ENCODE peak calls at places on chromosomes 3 and 15, in ten cellular contexts. A is tibial nerve, H is body of pancreas, M is A549, Z is right lobe of liver, Y is stomach, I is endothelial cell of umbilical vein, B is ovary, P is sigmoid colon, W is heart left ventricle. C is an unnamed sample.

GRCh38 chr3:190432216-190432615 is 17.5 kb downstream of the TMEM207 start:
- DNase-seq in A (no peak), H (no peak), M (no peak), Z (no peak), Y (no peak), I (no peak), B (no peak), P (no peak), W (no peak), C (no peak)

GRCh38 chr3:66383023-66383422 is 117.8 kb downstream of the LRIG1 start:
- DNase-seq in A (no peak), H (no peak), M (no peak), Z (no peak), Y (no peak), I (no peak), B (no peak), P (no peak), W (no peak), C (no peak)

GRCh38 chr3:14503706-14504065 is 36.5 kb downstream of the GRIP2 start:
- DNase-seq in A (no peak), H (no peak), M (no peak), Z (no peak), Y (no peak), I (no peak), B (peak), P (no peak), W (no peak), C (no peak)

GRCh38 chr3:98954806-98955205 is 53.3 kb upstream of the DCBLD2 start:
- DNase-seq in A (no peak), H (no peak), M (no peak), Z (no peak), Y (no peak), I (no peak), B (no peak), P (no peak), W (no peak), C (no peak)

GRCh38 chr3:129003578-129004112 is 2.5 kb downstream of the EFCC1 start:
- DNase-seq in A (no peak), H (peak), M (no peak), Z (peak), Y (peak), I (no peak), B (peak), P (no peak), W (no peak), C (peak)

GRCh38 chr3:186722457-186722856 is 5.3 kb downstream of the KNG1 start:
- DNase-seq in A (no peak), H (peak), M (peak), Z (no peak), Y (no peak), I (no peak), B (no peak), P (no peak), W (no peak), C (no peak)

GRCh38 chr3:5186854-5187151 is 704 bp upstream of the EDEM1 start:
- DNase-seq in A (no peak), H (no peak), M (no peak), Z (no peak), Y (no peak), I (no peak), B (no peak), P (no peak), W (no peak), C (peak)

GRCh38 chr3:45988804-45989203 is 6.8 kb downstream of the FYCO1 start:
- DNase-seq in A (no peak), H (no peak), M (no peak), Z (no peak), Y (no peak), I (peak), B (no peak), P (no peak), W (no peak), C (no peak)

GRCh38 chr3:172042136-172042535 is 2.8 kb downstream of the FNDC3B start:
- DNase-seq in A (no peak), H (no peak), M (no peak), Z (no peak), Y (no peak), I (peak), B (no peak), P (no peak), W (no peak), C (no peak)

GRCh38 chr3:195715583-195716266 is 5.1 kb upstream of the MUC20 start:
- DNase-seq in A (no peak), H (peak), M (no peak), Z (peak), Y (peak), I (no peak), B (no peak), P (no peak), W (no peak), C (no peak)

GRCh38 chr3:187227658-187228258 is 30.5 kb downstream of the RTP1 start:
- DNase-seq in A (no peak), H (no peak), M (peak), Z (no peak), Y (no peak), I (no peak), B (no peak), P (no peak), W (no peak), C (no peak)

GRCh38 chr3:110738531-110738930 is 333.1 kb upstream of the NECTIN3 start:
- DNase-seq in A (no peak), H (no peak), M (no peak), Z (no peak), Y (no peak), I (no peak), B (no peak), P (no peak), W (no peak), C (no peak)

GRCh38 chr15:42070276-42070965 is 23.9 kb downstream of the PLA2G4D start:
- DNase-seq in A (no peak), H (no peak), M (no peak), Z (no peak), Y (peak), I (no peak), B (no peak), P (no peak), W (no peak), C (no peak)

GRCh38 chr15:78944202-78944625 is 632 bp downstream of the CTSH start:
- DNase-seq in A (no peak), H (no peak), M (no peak), Z (no peak), Y (peak), I (no peak), B (no peak), P (no peak), W (no peak), C (no peak)

GRCh38 chr3:82462977-82463376 is 701.5 kb upstream of the GBE1 start:
- DNase-seq in A (no peak), H (no peak), M (no peak), Z (no peak), Y (no peak), I (no peak), B (no peak), P (no peak), W (no peak), C (no peak)

GRCh38 chr3:47365213-47366153 is 15.3 kb upstream of the PTPN23 start:
- DNase-seq in A (no peak), H (peak), M (no peak), Z (no peak), Y (peak), I (peak), B (no peak), P (peak), W (no peak), C (no peak)

GRCh38 chr3:61352300-61352699 is 101.0 kb upstream of the FHIT start:
- DNase-seq in A (no peak), H (no peak), M (no peak), Z (no peak), Y (no peak), I (no peak), B (no peak), P (no peak), W (no peak), C (no peak)

GRCh38 chr3:13823186-13823585 is 56.7 kb downstream of the WNT7A start:
- DNase-seq in A (no peak), H (no peak), M (no peak), Z (no peak), Y (no peak), I (no peak), B (no peak), P (no peak), W (no peak), C (no peak)

GRCh38 chr3:183695569-183696364 is 1.8 kb upstream of the YEATS2 start:
- DNase-seq in A (no peak), H (no peak), M (no peak), Z (no peak), Y (no peak), I (no peak), B (no peak), P (no peak), W (no peak), C (peak)
- H3K4me3 ChIP-seq in A (no peak), H (no peak), M (no peak), Z (no peak), Y (no peak), I (no peak), B (no peak), P (no peak), W (no peak), C (no peak)

DNA sequence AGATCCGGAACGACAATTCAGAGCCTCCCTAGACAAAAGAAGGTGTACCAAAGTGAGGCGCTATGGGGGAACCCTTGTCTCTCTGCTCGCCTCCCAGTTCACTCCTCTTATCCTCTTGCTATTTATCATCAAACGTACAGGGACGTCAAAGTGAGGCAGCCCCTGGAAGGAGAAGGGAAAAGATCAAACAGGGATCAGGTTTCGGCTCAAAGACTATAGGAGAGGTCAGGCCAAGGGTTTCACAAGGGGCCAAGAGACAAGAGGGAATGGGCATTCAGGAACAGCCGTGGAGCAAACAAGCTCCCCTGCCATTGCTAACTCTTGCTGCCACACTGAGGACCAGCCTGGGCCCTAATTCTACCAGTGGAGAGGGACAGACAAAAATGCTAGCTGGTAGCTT is 168.6 kb downstream of the GREM1 start:
- DNase-seq in A (no peak), H (no peak), M (no peak), Z (no peak), Y (no peak), I (no peak), B (no peak), P (no peak), W (no peak), C (no peak)
- H3K27ac ChIP-seq in A (no peak), H (no peak), M (no peak), Z (no peak), Y (peak), I (no peak), B (no peak), P (peak), W (no peak), C (no peak)

GRCh38 chr15:85330941-85331588 is 49.3 kb upstream of the AKAP13 start:
- DNase-seq in A (peak), H (peak), M (peak), Z (peak), Y (peak), I (peak), B (peak), P (peak), W (peak), C (peak)
- TF ChIP-seq POLR2A in A (no peak), H (no peak), M (no peak), Z (no peak), Y (no peak), I (no peak), B (no peak), P (no peak), W (no peak), C (peak)

GRCh38 chr15:77819841-77820728 is 187.4 kb upstream of the LINGO1 start:
- DNase-seq in A (no peak), H (no peak), M (peak), Z (peak), Y (no peak), I (peak), B (no peak), P (no peak), W (no peak), C (peak)

GRCh38 chr15:77818484-77819270 is 186.0 kb upstream of the LINGO1 start:
- DNase-seq in A (no peak), H (no peak), M (no peak), Z (no peak), Y (no peak), I (no peak), B (no peak), P (no peak), W (no peak), C (no peak)

GRCh38 chr15:77817434-77817833 is 184.7 kb upstream of the LINGO1 start:
- DNase-seq in A (no peak), H (no peak), M (no peak), Z (peak), Y (no peak), I (no peak), B (no peak), P (no peak), W (no peak), C (no peak)

GRCh38 chr15:77821188-77821958 is 188.7 kb upstream of the LINGO1 start:
- DNase-seq in A (peak), H (peak), M (peak), Z (peak), Y (peak), I (peak), B (peak), P (no peak), W (peak), C (peak)

GRCh38 chr15:77819271-77819806 is 186.6 kb upstream of the LINGO1 start:
- DNase-seq in A (no peak), H (no peak), M (peak), Z (no peak), Y (no peak), I (no peak), B (no peak), P (no peak), W (no peak), C (no peak)
- H3K4me3 ChIP-seq in A (peak), H (no peak), M (peak), Z (no peak), Y (peak), I (no peak), B (no peak), P (peak), W (peak), C (peak)

GRCh38 chr15:76199106-76200082 is 111.9 kb downstream of the ETFA start:
- DNase-seq in A (no peak), H (peak), M (no peak), Z (no peak), Y (no peak), I (no peak), B (no peak), P (peak), W (peak), C (no peak)
- H3K27ac ChIP-seq in A (no peak), H (no peak), M (peak), Z (no peak), Y (no peak), I (no peak), B (no peak), P (no peak), W (no peak), C (no peak)

DNA sequence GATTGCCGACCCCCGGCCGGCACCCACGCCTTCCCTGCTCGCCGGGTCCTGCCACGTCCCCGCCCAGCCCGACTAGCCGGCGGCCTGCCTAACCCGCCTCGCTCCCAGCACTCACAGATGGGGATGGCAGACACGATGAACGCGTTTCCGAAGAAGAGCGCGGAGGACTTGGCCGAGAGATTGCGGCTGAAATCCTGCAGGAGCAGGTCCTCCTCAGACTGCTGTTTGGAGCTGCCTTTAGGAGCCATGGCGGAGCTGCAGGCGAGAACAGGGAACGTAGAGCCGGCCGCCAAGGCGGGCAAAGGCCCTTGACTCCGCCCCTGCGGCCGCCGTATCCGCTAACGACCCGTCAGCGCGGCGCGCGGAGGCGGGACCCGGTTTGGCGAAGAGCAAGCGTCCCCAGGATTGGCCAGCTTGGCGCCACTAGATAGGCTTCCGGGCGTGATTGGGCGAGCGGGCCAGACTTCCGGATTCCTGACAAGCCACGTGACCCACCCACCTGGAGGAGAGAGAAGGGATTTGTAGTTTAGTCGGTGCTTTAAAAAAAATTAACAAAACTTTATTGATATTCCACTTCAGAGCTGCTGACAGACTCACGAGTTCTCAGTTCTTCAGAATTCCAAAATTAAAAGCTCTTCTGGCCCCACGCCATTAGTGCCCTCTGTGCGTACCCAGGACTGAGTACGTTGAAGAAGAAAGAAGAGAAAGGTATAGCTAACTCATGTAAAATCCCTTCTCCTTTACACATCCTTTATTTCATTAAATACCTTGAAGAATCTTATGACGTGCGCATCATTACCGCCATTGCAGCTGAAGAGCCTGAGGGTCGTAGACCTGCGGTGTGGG is at the start of gene SSR3:
- DNase-seq in A (peak), H (peak), M (peak), Z (peak), Y (peak), I (peak), B (peak), P (peak), W (peak), C (peak)
- TF ChIP-seq POLR2A in A (peak), H (peak), M (peak), Z (peak), Y (no peak), I (peak), B (peak), P (peak), W (peak), C (peak)

DNA sequence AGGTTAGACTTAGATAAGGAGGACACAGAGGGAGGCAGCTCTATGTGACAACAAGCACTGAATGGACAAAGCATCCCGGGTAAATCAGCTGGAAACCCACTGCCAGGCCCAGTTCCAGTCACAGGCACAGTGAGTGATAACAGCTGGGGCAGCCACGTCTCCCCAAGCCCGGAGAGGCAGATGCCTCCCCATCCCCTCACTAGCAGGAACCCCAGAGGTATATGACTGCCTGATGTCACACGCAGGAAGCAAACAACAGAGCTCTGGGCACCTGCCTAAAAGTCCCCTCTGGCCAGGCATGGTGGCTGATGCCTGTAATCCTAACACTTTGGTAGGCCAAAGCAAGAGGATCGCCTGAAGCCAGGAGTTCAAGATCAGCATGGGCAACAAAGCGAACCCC is 18.2 kb downstream of the C15orf62 start:
- DNase-seq in A (no peak), H (no peak), M (no peak), Z (no peak), Y (no peak), I (no peak), B (no peak), P (no peak), W (no peak), C (no peak)
- H3K4me3 ChIP-seq in A (no peak), H (no peak), M (no peak), Z (no peak), Y (no peak), I (no peak), B (no peak), P (no peak), W (no peak), C (no peak)

GRCh38 chr3:49296781-49297420 is 19.9 kb upstream of the C3orf62 start:
- DNase-seq in A (peak), H (peak), M (no peak), Z (no peak), Y (peak), I (no peak), B (peak), P (peak), W (peak), C (peak)
- H3K27ac ChIP-seq in A (peak), H (no peak), M (no peak), Z (peak), Y (peak), I (no peak), B (peak), P (peak), W (peak), C (peak)

GRCh38 chr3:36942632-36943248 is 2.1 kb downstream of the TRANK1 start:
- DNase-seq in A (no peak), H (no peak), M (no peak), Z (no peak), Y (no peak), I (no peak), B (no peak), P (no peak), W (no peak), C (no peak)

GRCh38 chr3:36945326-36945980 is 599 bp upstream of the TRANK1 start:
- DNase-seq in A (no peak), H (no peak), M (no peak), Z (peak), Y (no peak), I (no peak), B (no peak), P (no peak), W (no peak), C (no peak)

GRCh38 chr3:36944012-36944640 is 728 bp downstream of the TRANK1 start:
- DNase-seq in A (no peak), H (peak), M (peak), Z (peak), Y (peak), I (peak), B (peak), P (peak), W (peak), C (peak)

GRCh38 chr3:36943601-36944000 is 1.3 kb downstream of the TRANK1 start:
- DNase-seq in A (no peak), H (no peak), M (no peak), Z (no peak), Y (no peak), I (no peak), B (no peak), P (no peak), W (no peak), C (no peak)

GRCh38 chr3:36944641-36945270 is at the start of gene TRANK1:
- DNase-seq in A (peak), H (peak), M (peak), Z (peak), Y (peak), I (peak), B (peak), P (peak), W (peak), C (peak)
- TF ChIP-seq POLR2A in A (peak), H (peak), M (no peak), Z (peak), Y (no peak), I (no peak), B (peak), P (no peak), W (no peak), C (peak)

DNA sequence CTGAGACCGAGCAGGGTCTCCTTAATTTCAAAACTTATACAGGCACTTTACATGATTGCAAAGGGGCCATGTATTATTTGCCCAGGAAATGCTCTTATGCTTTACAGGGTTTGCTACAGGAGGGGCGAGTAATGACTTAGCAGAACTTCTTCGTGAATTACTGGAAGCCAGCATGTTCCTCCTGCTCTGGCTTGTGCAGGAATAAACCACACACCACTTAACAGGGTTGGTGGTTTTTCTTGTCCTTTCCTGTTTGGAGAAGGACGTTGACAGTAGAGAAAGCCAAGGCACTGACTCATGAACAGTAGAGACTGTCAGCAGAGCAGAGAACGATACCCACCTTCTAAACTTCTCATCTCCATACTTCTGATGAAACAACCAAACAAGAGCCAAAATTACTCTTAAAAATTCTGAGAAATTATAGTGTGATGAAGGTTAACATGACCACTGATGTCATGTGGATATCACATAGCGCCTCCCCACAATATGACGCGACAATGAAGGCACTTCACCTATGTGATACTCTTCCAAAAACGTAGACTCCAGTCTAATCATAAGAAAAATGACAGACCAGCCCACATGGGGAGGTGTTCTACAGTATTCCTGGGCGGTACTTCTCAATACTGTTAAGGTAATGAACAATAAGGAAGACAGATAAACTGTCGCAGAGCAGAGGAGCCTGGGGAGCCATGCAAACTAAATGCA is 24.7 kb upstream of the MCTP2 start:
- DNase-seq in A (no peak), H (no peak), M (no peak), Z (no peak), Y (no peak), I (no peak), B (no peak), P (no peak), W (no peak), C (peak)
- H3K4me3 ChIP-seq in A (no peak), H (no peak), M (no peak), Z (no peak), Y (no peak), I (no peak), B (no peak), P (no peak), W (no peak), C (no peak)